ENCODE peak calls at places on chromosomes 16 and 17, in four cellular contexts. B is IMR-90, Z is H1, X is mesendoderm. Q is an unnamed sample.

GRCh38 chr17:41308251-41308917 is 725 bp downstream of the KRTAP16-1 start:
- DNase-seq in B (no peak), X (no peak), Z (no peak), Q (no peak)

GRCh38 chr17:41614098-41614497 is 1.5 kb upstream of the KRT16 start:
- DNase-seq in Z (no peak), X (no peak), B (no peak), Q (no peak)

GRCh38 chr17:81834831-81835267 is at the start of gene PPP1R27:
- DNase-seq in Z (no peak), X (no peak), B (no peak), Q (no peak)

GRCh38 chr17:58308173-58308984 is 20.2 kb downstream of the TSPOAP1 start:
- DNase-seq in B (no peak), Z (no peak), X (peak; percentile 75), Q (peak; percentile 92)

GRCh38 chr16:4360538-4361021 is 9.5 kb upstream of the PAM16 start:
- DNase-seq in X (peak; percentile 74), Z (no peak), B (no peak), Q (peak; percentile 68)

GRCh38 chr17:70636517-70637133 is 467.3 kb downstream of the KCNJ2 start:
- DNase-seq in B (peak; percentile 46), Z (no peak), X (peak; percentile 30), Q (no peak)

GRCh38 chr17:31394544-31394943 is 3.1 kb downstream of the RAB11FIP4 start:
- DNase-seq in B (peak; percentile 77), Z (peak; percentile 53), X (peak; percentile 80), Q (peak; percentile 85)

GRCh38 chr16:2858245-2859025 is 465 bp upstream of the PRSS22 start:
- DNase-seq in B (no peak), X (peak; percentile 60), Z (no peak), Q (peak; percentile 87)

GRCh38 chr17:44916781-44917241 is 1.5 kb upstream of the GFAP start:
- DNase-seq in B (peak; percentile 25), X (no peak), Z (no peak), Q (no peak)

GRCh38 chr16:29028457-29029167 is 43.8 kb downstream of the LAT start:
- DNase-seq in Z (no peak), B (no peak), X (no peak), Q (no peak)

GRCh38 chr17:73711184-73711583 is 66.9 kb upstream of the SDK2 start:
- DNase-seq in B (no peak), X (no peak), Z (no peak), Q (no peak)

GRCh38 chr17:2892305-2892971 is 96.2 kb downstream of the RAP1GAP2 start:
- DNase-seq in X (peak; percentile 89), B (peak; percentile 96), Z (no peak), Q (peak; percentile 35)

GRCh38 chr17:56637254-56637653 is 43.8 kb downstream of the NOG start:
- DNase-seq in X (no peak), B (no peak), Z (no peak), Q (no peak)

GRCh38 chr17:73625975-73626706 is 18.1 kb downstream of the SDK2 start:
- DNase-seq in Z (no peak), B (no peak), X (peak; percentile 70), Q (no peak)

GRCh38 chr16:67959520-67959919 is 8.9 kb downstream of the SLC12A4 start:
- DNase-seq in Z (no peak), B (peak; percentile 55), X (no peak), Q (no peak)

GRCh38 chr17:8292639-8293395 is 2.4 kb downstream of the SLC25A35 start:
- DNase-seq in Z (no peak), B (no peak), X (no peak), Q (no peak)

GRCh38 chr17:63477471-63478440 is 895 bp downstream of the ACE start:
- DNase-seq in Z (no peak), B (no peak), X (peak; percentile 48), Q (peak; percentile 73)

GRCh38 chr16:47592232-47592631 is 131.1 kb downstream of the PHKB start:
- DNase-seq in X (no peak), B (no peak), Z (no peak), Q (no peak)

GRCh38 chr17:40909755-40910154 is 24.7 kb upstream of the KRT20 start:
- DNase-seq in X (no peak), Z (no peak), B (peak; percentile 85), Q (no peak)

GRCh38 chr17:43530303-43531081 is 15.6 kb downstream of the ETV4 start:
- DNase-seq in X (peak; percentile 100), B (peak; percentile 93), Z (peak; percentile 99), Q (peak; percentile 100)

GRCh38 chr16:85328665-85329058 is 216.4 kb upstream of the CIBAR2 start:
- DNase-seq in B (no peak), X (no peak), Z (no peak), Q (peak; percentile 93)

GRCh38 chr17:65914784-65915342 is 277.1 kb downstream of the CEP112 start:
- DNase-seq in Z (no peak), B (no peak), X (no peak), Q (no peak)

GRCh38 chr17:81553616-81554181 is 1.5 kb upstream of the FAAP100 start:
- DNase-seq in X (no peak), B (peak; percentile 99), Z (no peak), Q (no peak)

GRCh38 chr17:17080181-17080631 is 37.9 kb downstream of the MPRIP start:
- DNase-seq in B (no peak), Z (no peak), X (no peak), Q (no peak)

GRCh38 chr16:3596101-3596861 is 15.1 kb downstream of the SLX4 start:
- DNase-seq in X (no peak), B (no peak), Z (no peak), Q (no peak)

GRCh38 chr16:8893976-8894690 is 12.0 kb downstream of the LITAFD start:
- DNase-seq in X (no peak), B (no peak), Z (no peak), Q (no peak)

GRCh38 chr16:15507959-15508336 is 73.6 kb downstream of the BMERB1 start:
- DNase-seq in X (no peak), B (no peak), Z (no peak), Q (no peak)
- H4K5ac ChIP-seq in X (no peak overlapping the region), B (no peak overlapping the region), Z (no peak overlapping the region), Q (no peak overlapping the region)

GRCh38 chr16:12257926-12258561 is 281.5 kb downstream of the SNX29 start:
- DNase-seq in B (no peak), X (peak; percentile 56), Z (no peak), Q (peak; percentile 57)
- H4K5ac ChIP-seq in B (no peak overlapping the region), X (no peak overlapping the region), Z (no peak overlapping the region), Q (no peak overlapping the region)

DNA sequence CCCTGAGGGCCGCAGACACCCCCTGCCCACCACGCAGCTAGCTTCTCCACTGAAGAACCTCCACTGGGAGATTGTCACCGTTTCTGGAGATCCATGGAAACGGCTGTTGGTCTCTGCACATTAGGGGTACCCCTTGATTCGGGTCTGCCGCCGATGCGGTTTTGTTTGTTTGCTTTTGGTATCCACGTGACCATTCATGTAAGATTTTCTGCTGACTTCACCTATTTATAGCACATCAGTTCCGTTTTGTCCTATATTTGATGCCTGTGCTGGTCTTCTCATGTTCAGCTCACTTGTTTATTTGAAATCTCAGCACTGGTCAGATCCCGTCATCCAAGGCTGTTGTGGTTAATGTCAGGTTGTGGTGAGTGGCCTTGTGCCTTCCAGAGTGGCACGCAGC is 21.1 kb downstream of the CRAMP1 start:
- DNase-seq in Z (no peak), B (no peak), X (no peak), Q (no peak)
- H4K5ac ChIP-seq in Z (no peak overlapping the region), B (no peak overlapping the region), X (no peak overlapping the region), Q (no peak overlapping the region)

DNA sequence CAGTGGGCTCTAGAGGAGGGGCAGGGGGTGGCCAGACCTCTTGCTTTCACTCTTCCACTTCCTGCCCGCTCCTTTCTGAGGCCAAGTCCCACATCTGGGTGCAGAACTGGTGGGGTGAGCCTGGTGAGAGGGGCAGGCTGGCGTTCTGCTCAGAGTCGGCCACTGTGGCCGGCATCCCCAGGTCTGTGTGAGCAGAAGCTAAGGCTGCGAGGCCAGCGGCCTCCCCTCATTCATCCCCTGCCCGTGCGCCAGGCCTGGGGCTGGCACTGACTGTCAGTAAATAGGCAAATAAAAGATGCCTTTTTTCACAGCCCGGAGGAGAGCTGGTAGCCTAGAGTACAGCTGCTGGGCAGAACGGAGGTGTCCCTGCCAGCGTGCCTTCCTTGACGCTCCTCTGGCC is 1.2 kb downstream of the DEF8 start:
- DNase-seq in X (no peak), B (no peak), Z (no peak), Q (no peak)
- H4K5ac ChIP-seq in X (no peak overlapping the region), B (no peak overlapping the region), Z (no peak overlapping the region), Q (no peak overlapping the region)

DNA sequence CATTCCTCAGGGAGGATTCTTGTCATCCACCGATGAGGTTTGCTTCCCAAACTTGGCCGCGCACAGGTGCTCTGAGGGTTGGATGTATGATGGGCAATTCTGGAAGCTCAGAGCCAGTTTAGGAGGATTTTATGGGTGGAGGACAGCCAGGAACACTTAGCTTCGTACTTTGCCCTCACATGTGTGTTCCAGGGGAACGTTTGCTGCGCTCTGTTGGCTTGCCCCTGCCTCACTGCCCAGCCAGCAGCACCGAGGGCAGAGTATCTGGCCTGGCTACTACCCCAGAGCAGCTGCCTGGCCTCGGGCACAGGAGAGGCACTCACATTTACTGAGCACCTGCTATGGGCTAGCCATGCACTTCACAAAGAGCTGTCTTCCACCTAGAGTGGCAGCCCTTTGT is 14.1 kb downstream of the SEZ6 start:
- DNase-seq in Z (no peak), B (no peak), X (no peak), Q (no peak)
- H4K5ac ChIP-seq in Z (no peak overlapping the region), B (no peak overlapping the region), X (no peak overlapping the region), Q (no peak overlapping the region)

GRCh38 chr17:1045456-1045855 is 48.5 kb downstream of the TIMM22 start:
- DNase-seq in B (no peak), X (no peak), Z (no peak), Q (no peak)
- H4K5ac ChIP-seq in B (no peak overlapping the region), X (no peak overlapping the region), Z (no peak overlapping the region), Q (no peak overlapping the region)

DNA sequence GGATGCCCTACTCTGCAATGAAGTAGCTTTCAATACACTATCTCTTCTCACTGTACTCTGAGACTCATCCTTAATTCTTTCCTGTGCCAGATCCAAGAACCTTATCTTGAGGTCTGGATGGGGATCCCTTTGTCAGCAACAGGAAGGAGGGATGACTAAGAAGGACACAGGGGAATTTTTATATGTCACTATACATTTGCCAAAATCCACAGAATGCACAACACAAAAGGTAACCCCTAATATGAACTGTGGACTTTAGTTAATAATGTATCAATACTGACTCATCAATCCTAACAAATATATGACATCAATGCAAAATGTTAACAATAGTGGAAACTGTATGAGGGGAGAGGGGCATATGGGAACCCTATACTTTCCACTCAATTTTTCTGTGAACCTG is 4.7 kb upstream of the RBBP6 start:
- DNase-seq in X (no peak), Z (no peak), B (no peak), Q (no peak)
- H4K5ac ChIP-seq in X (no peak overlapping the region), Z (no peak overlapping the region), B (no peak overlapping the region), Q (no peak overlapping the region)

DNA sequence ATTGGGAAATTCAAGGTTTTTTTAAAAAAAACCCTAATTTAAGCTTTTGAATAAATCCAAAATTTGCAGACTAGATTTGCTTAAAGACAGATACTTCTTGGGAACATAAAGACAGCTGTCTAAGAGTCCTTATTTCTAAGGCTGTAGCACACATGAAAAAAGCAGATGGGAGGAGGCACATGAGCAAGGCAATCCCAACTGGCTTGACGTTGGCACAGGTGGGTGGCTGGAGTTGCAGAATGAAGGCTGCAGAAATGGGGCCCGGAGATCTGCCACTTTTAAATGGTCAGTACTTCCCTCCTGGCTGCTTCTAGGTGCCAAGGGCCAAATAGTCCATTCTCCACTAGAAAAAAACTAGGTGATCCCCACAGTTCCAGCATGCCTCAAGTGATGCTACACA is 4.4 kb downstream of the KIAA0753 start:
- DNase-seq in Z (no peak), X (no peak), B (no peak), Q (no peak)
- H4K5ac ChIP-seq in Z (no peak overlapping the region), X (no peak overlapping the region), B (no peak overlapping the region), Q (no peak overlapping the region)